ENCODE peak calls at places on chromosome 18, in five cellular contexts. One of them, this sample, is unnamed.

GRCh38 chr18:74951165-74951760 is 257.7 kb downstream of the PTGR3 start:
- DNase-seq in stimulated activated CD4-positive, alpha-beta T cell treated with anti-CD3 and anti-CD28 coated beads, Interleukin-1b, Interleukin-23, amount 100 ng/mL, for 48 hours: no peak
- DNase-seq in HS-5: no peak
- DNase-seq in astrocyte of the spinal cord: peak; percentile 98
- DNase-seq in NCI-H1694 treated with DMSO at 0.1 percent for 48 hours: no peak
- DNase-seq in this sample: no peak

GRCh38 chr18:42961298-42961697 is 154.2 kb downstream of the RIT2 start:
- DNase-seq in stimulated activated CD4-positive, alpha-beta T cell treated with anti-CD3 and anti-CD28 coated beads, Interleukin-1b, Interleukin-23, amount 100 ng/mL, for 48 hours: no peak
- DNase-seq in HS-5: no peak
- DNase-seq in astrocyte of the spinal cord: no peak
- DNase-seq in NCI-H1694 treated with DMSO at 0.1 percent for 48 hours: no peak
- DNase-seq in this sample: no peak

GRCh38 chr18:57051586-57052044 is 95.3 kb upstream of the BOD1L2 start:
- DNase-seq in stimulated activated CD4-positive, alpha-beta T cell treated with anti-CD3 and anti-CD28 coated beads, Interleukin-1b, Interleukin-23, amount 100 ng/mL, for 48 hours: no peak
- DNase-seq in HS-5: no peak
- DNase-seq in astrocyte of the spinal cord: no peak
- DNase-seq in NCI-H1694 treated with DMSO at 0.1 percent for 48 hours: no peak
- DNase-seq in this sample: no peak

GRCh38 chr18:26480897-26481795 is 67.2 kb downstream of the KCTD1 start:
- DNase-seq in stimulated activated CD4-positive, alpha-beta T cell treated with anti-CD3 and anti-CD28 coated beads, Interleukin-1b, Interleukin-23, amount 100 ng/mL, for 48 hours: no peak
- DNase-seq in HS-5: peak; percentile 92
- DNase-seq in astrocyte of the spinal cord: peak; percentile 96
- DNase-seq in NCI-H1694 treated with DMSO at 0.1 percent for 48 hours: no peak
- DNase-seq in this sample: no peak

GRCh38 chr18:37565138-37565984 is at the start of gene CELF4:
- DNase-seq in stimulated activated CD4-positive, alpha-beta T cell treated with anti-CD3 and anti-CD28 coated beads, Interleukin-1b, Interleukin-23, amount 100 ng/mL, for 48 hours: no peak
- DNase-seq in HS-5: peak; percentile 2
- DNase-seq in astrocyte of the spinal cord: peak; percentile 5
- DNase-seq in NCI-H1694 treated with DMSO at 0.1 percent for 48 hours: peak; percentile 40
- DNase-seq in this sample: peak; percentile 89

GRCh38 chr18:74976331-74976909 is 232.5 kb downstream of the PTGR3 start:
- DNase-seq in stimulated activated CD4-positive, alpha-beta T cell treated with anti-CD3 and anti-CD28 coated beads, Interleukin-1b, Interleukin-23, amount 100 ng/mL, for 48 hours: no peak
- DNase-seq in HS-5: no peak
- DNase-seq in astrocyte of the spinal cord: no peak
- DNase-seq in NCI-H1694 treated with DMSO at 0.1 percent for 48 hours: no peak
- DNase-seq in this sample: peak; percentile 60

GRCh38 chr18:44743626-44744025 is 62.9 kb downstream of the SETBP1 start:
- DNase-seq in stimulated activated CD4-positive, alpha-beta T cell treated with anti-CD3 and anti-CD28 coated beads, Interleukin-1b, Interleukin-23, amount 100 ng/mL, for 48 hours: no peak
- DNase-seq in HS-5: no peak
- DNase-seq in astrocyte of the spinal cord: no peak
- DNase-seq in NCI-H1694 treated with DMSO at 0.1 percent for 48 hours: no peak
- DNase-seq in this sample: peak; percentile 74

GRCh38 chr18:12837747-12838146 is 46.3 kb downstream of the PTPN2 start:
- DNase-seq in stimulated activated CD4-positive, alpha-beta T cell treated with anti-CD3 and anti-CD28 coated beads, Interleukin-1b, Interleukin-23, amount 100 ng/mL, for 48 hours: no peak
- DNase-seq in HS-5: no peak
- DNase-seq in astrocyte of the spinal cord: peak; percentile 56
- DNase-seq in NCI-H1694 treated with DMSO at 0.1 percent for 48 hours: no peak
- DNase-seq in this sample: no peak

GRCh38 chr18:9475643-9476580 is 599 bp downstream of the RALBP1 start:
- DNase-seq in stimulated activated CD4-positive, alpha-beta T cell treated with anti-CD3 and anti-CD28 coated beads, Interleukin-1b, Interleukin-23, amount 100 ng/mL, for 48 hours: no peak
- DNase-seq in HS-5: no peak
- DNase-seq in astrocyte of the spinal cord: peak; percentile 29
- DNase-seq in NCI-H1694 treated with DMSO at 0.1 percent for 48 hours: no peak
- DNase-seq in this sample: peak; percentile 24

GRCh38 chr18:23982154-23983071 is 32.1 kb upstream of the TTC39C start:
- DNase-seq in stimulated activated CD4-positive, alpha-beta T cell treated with anti-CD3 and anti-CD28 coated beads, Interleukin-1b, Interleukin-23, amount 100 ng/mL, for 48 hours: no peak
- DNase-seq in HS-5: no peak
- DNase-seq in astrocyte of the spinal cord: peak; percentile 81
- DNase-seq in NCI-H1694 treated with DMSO at 0.1 percent for 48 hours: no peak
- DNase-seq in this sample: peak; percentile 23

GRCh38 chr18:48828201-48828580 is 122.6 kb downstream of the SMAD7 start:
- DNase-seq in stimulated activated CD4-positive, alpha-beta T cell treated with anti-CD3 and anti-CD28 coated beads, Interleukin-1b, Interleukin-23, amount 100 ng/mL, for 48 hours: no peak
- DNase-seq in HS-5: no peak
- DNase-seq in astrocyte of the spinal cord: no peak
- DNase-seq in NCI-H1694 treated with DMSO at 0.1 percent for 48 hours: no peak
- DNase-seq in this sample: no peak

GRCh38 chr18:49869354-49869753 is 56.0 kb upstream of the ACAA2 start:
- DNase-seq in stimulated activated CD4-positive, alpha-beta T cell treated with anti-CD3 and anti-CD28 coated beads, Interleukin-1b, Interleukin-23, amount 100 ng/mL, for 48 hours: no peak
- DNase-seq in HS-5: no peak
- DNase-seq in astrocyte of the spinal cord: no peak
- DNase-seq in NCI-H1694 treated with DMSO at 0.1 percent for 48 hours: no peak
- DNase-seq in this sample: no peak

GRCh38 chr18:650428-650858 is 7.0 kb upstream of the TYMS start:
- DNase-seq in stimulated activated CD4-positive, alpha-beta T cell treated with anti-CD3 and anti-CD28 coated beads, Interleukin-1b, Interleukin-23, amount 100 ng/mL, for 48 hours: no peak
- DNase-seq in HS-5: no peak
- DNase-seq in astrocyte of the spinal cord: no peak
- DNase-seq in NCI-H1694 treated with DMSO at 0.1 percent for 48 hours: no peak
- DNase-seq in this sample: no peak

GRCh38 chr18:41645600-41646360 is 309.3 kb upstream of the PIK3C3 start:
- DNase-seq in stimulated activated CD4-positive, alpha-beta T cell treated with anti-CD3 and anti-CD28 coated beads, Interleukin-1b, Interleukin-23, amount 100 ng/mL, for 48 hours: no peak
- DNase-seq in HS-5: no peak
- DNase-seq in astrocyte of the spinal cord: no peak
- DNase-seq in NCI-H1694 treated with DMSO at 0.1 percent for 48 hours: no peak
- DNase-seq in this sample: no peak

GRCh38 chr18:50879302-50880107 is 587 bp downstream of the ME2 start:
- DNase-seq in stimulated activated CD4-positive, alpha-beta T cell treated with anti-CD3 and anti-CD28 coated beads, Interleukin-1b, Interleukin-23, amount 100 ng/mL, for 48 hours: peak; percentile 27
- DNase-seq in HS-5: no peak
- DNase-seq in astrocyte of the spinal cord: peak; percentile 60
- DNase-seq in NCI-H1694 treated with DMSO at 0.1 percent for 48 hours: no peak
- DNase-seq in this sample: peak; percentile 80

GRCh38 chr18:72086421-72086820 is 457.7 kb downstream of the CBLN2 start:
- DNase-seq in stimulated activated CD4-positive, alpha-beta T cell treated with anti-CD3 and anti-CD28 coated beads, Interleukin-1b, Interleukin-23, amount 100 ng/mL, for 48 hours: no peak
- DNase-seq in HS-5: no peak
- DNase-seq in astrocyte of the spinal cord: peak; percentile 50
- DNase-seq in NCI-H1694 treated with DMSO at 0.1 percent for 48 hours: peak; percentile 2
- DNase-seq in this sample: peak; percentile 35

GRCh38 chr18:9708057-9708881 is at the start of gene RAB31:
- DNase-seq in stimulated activated CD4-positive, alpha-beta T cell treated with anti-CD3 and anti-CD28 coated beads, Interleukin-1b, Interleukin-23, amount 100 ng/mL, for 48 hours: no peak
- DNase-seq in HS-5: no peak
- DNase-seq in astrocyte of the spinal cord: peak; percentile 77
- DNase-seq in NCI-H1694 treated with DMSO at 0.1 percent for 48 hours: no peak
- DNase-seq in this sample: peak; percentile 19

GRCh38 chr18:2146092-2146491 is 425.2 kb downstream of the METTL4 start:
- DNase-seq in stimulated activated CD4-positive, alpha-beta T cell treated with anti-CD3 and anti-CD28 coated beads, Interleukin-1b, Interleukin-23, amount 100 ng/mL, for 48 hours: no peak
- DNase-seq in HS-5: no peak
- DNase-seq in astrocyte of the spinal cord: no peak
- DNase-seq in NCI-H1694 treated with DMSO at 0.1 percent for 48 hours: no peak
- DNase-seq in this sample: no peak

GRCh38 chr18:41323044-41323443 is 632.0 kb upstream of the PIK3C3 start:
- DNase-seq in stimulated activated CD4-positive, alpha-beta T cell treated with anti-CD3 and anti-CD28 coated beads, Interleukin-1b, Interleukin-23, amount 100 ng/mL, for 48 hours: no peak
- DNase-seq in HS-5: no peak
- DNase-seq in astrocyte of the spinal cord: peak; percentile 52
- DNase-seq in NCI-H1694 treated with DMSO at 0.1 percent for 48 hours: no peak
- DNase-seq in this sample: no peak

GRCh38 chr18:44761812-44762211 is 81.1 kb downstream of the SETBP1 start:
- DNase-seq in stimulated activated CD4-positive, alpha-beta T cell treated with anti-CD3 and anti-CD28 coated beads, Interleukin-1b, Interleukin-23, amount 100 ng/mL, for 48 hours: no peak
- DNase-seq in HS-5: no peak
- DNase-seq in astrocyte of the spinal cord: no peak
- DNase-seq in NCI-H1694 treated with DMSO at 0.1 percent for 48 hours: no peak
- DNase-seq in this sample: peak; percentile 67

GRCh38 chr18:10247402-10248117 is 206.9 kb upstream of the APCDD1 start:
- DNase-seq in stimulated activated CD4-positive, alpha-beta T cell treated with anti-CD3 and anti-CD28 coated beads, Interleukin-1b, Interleukin-23, amount 100 ng/mL, for 48 hours: no peak
- DNase-seq in HS-5: no peak
- DNase-seq in astrocyte of the spinal cord: no peak
- DNase-seq in NCI-H1694 treated with DMSO at 0.1 percent for 48 hours: no peak
- DNase-seq in this sample: no peak

GRCh38 chr18:78924301-78925192 is 55.1 kb upstream of the SALL3 start:
- DNase-seq in stimulated activated CD4-positive, alpha-beta T cell treated with anti-CD3 and anti-CD28 coated beads, Interleukin-1b, Interleukin-23, amount 100 ng/mL, for 48 hours: no peak
- DNase-seq in HS-5: no peak
- DNase-seq in astrocyte of the spinal cord: no peak
- DNase-seq in NCI-H1694 treated with DMSO at 0.1 percent for 48 hours: no peak
- DNase-seq in this sample: no peak

GRCh38 chr18:79926306-79926705 is 25.1 kb downstream of the SLC66A2 start:
- DNase-seq in stimulated activated CD4-positive, alpha-beta T cell treated with anti-CD3 and anti-CD28 coated beads, Interleukin-1b, Interleukin-23, amount 100 ng/mL, for 48 hours: no peak
- DNase-seq in HS-5: no peak
- DNase-seq in astrocyte of the spinal cord: no peak
- DNase-seq in NCI-H1694 treated with DMSO at 0.1 percent for 48 hours: no peak
- DNase-seq in this sample: no peak

GRCh38 chr18:42784612-42785011 is 330.9 kb downstream of the RIT2 start:
- DNase-seq in stimulated activated CD4-positive, alpha-beta T cell treated with anti-CD3 and anti-CD28 coated beads, Interleukin-1b, Interleukin-23, amount 100 ng/mL, for 48 hours: no peak
- DNase-seq in HS-5: no peak
- DNase-seq in astrocyte of the spinal cord: no peak
- DNase-seq in NCI-H1694 treated with DMSO at 0.1 percent for 48 hours: no peak
- DNase-seq in this sample: no peak

GRCh38 chr18:2954869-2955645 is 57.9 kb downstream of the LPIN2 start:
- DNase-seq in stimulated activated CD4-positive, alpha-beta T cell treated with anti-CD3 and anti-CD28 coated beads, Interleukin-1b, Interleukin-23, amount 100 ng/mL, for 48 hours: no peak
- DNase-seq in HS-5: no peak
- DNase-seq in astrocyte of the spinal cord: no peak
- DNase-seq in NCI-H1694 treated with DMSO at 0.1 percent for 48 hours: no peak
- DNase-seq in this sample: no peak

GRCh38 chr18:9135912-9136314 is 668 bp upstream of the ANKRD12 start:
- DNase-seq in stimulated activated CD4-positive, alpha-beta T cell treated with anti-CD3 and anti-CD28 coated beads, Interleukin-1b, Interleukin-23, amount 100 ng/mL, for 48 hours: no peak
- DNase-seq in HS-5: no peak
- DNase-seq in astrocyte of the spinal cord: no peak
- DNase-seq in NCI-H1694 treated with DMSO at 0.1 percent for 48 hours: no peak
- DNase-seq in this sample: peak; percentile 72

GRCh38 chr18:38427234-38427633 is 861.6 kb upstream of the CELF4 start:
- DNase-seq in stimulated activated CD4-positive, alpha-beta T cell treated with anti-CD3 and anti-CD28 coated beads, Interleukin-1b, Interleukin-23, amount 100 ng/mL, for 48 hours: no peak
- DNase-seq in HS-5: no peak
- DNase-seq in astrocyte of the spinal cord: no peak
- DNase-seq in NCI-H1694 treated with DMSO at 0.1 percent for 48 hours: peak; percentile 17
- DNase-seq in this sample: no peak

GRCh38 chr18:55236150-55236931 is 277.1 kb upstream of the CCDC68 start:
- DNase-seq in stimulated activated CD4-positive, alpha-beta T cell treated with anti-CD3 and anti-CD28 coated beads, Interleukin-1b, Interleukin-23, amount 100 ng/mL, for 48 hours: no peak
- DNase-seq in HS-5: no peak
- DNase-seq in astrocyte of the spinal cord: peak; percentile 72
- DNase-seq in NCI-H1694 treated with DMSO at 0.1 percent for 48 hours: no peak
- DNase-seq in this sample: no peak

GRCh38 chr18:70491734-70492348 is 203.0 kb downstream of the SOCS6 start:
- DNase-seq in stimulated activated CD4-positive, alpha-beta T cell treated with anti-CD3 and anti-CD28 coated beads, Interleukin-1b, Interleukin-23, amount 100 ng/mL, for 48 hours: peak; percentile 32
- DNase-seq in HS-5: peak; percentile 11
- DNase-seq in astrocyte of the spinal cord: peak; percentile 40
- DNase-seq in NCI-H1694 treated with DMSO at 0.1 percent for 48 hours: peak; percentile 11
- DNase-seq in this sample: peak; percentile 57

GRCh38 chr18:37484893-37485834 is 80.4 kb downstream of the CELF4 start:
- DNase-seq in stimulated activated CD4-positive, alpha-beta T cell treated with anti-CD3 and anti-CD28 coated beads, Interleukin-1b, Interleukin-23, amount 100 ng/mL, for 48 hours: peak; percentile 32
- DNase-seq in HS-5: no peak
- DNase-seq in astrocyte of the spinal cord: no peak
- DNase-seq in NCI-H1694 treated with DMSO at 0.1 percent for 48 hours: no peak
- DNase-seq in this sample: no peak